ENCODE peak calls at places on chromosomes 5 and 9, in seven cellular contexts. N is neuronal stem cell, V is mesendoderm, A is IMR-90, J is H1, F is H9, S is mesenchymal stem cell. X is an unnamed sample.

GRCh38 chr5:85651744-85652143 is 966.0 kb upstream of the COX7C start:
- DNase-seq in V (no peak), A (no peak), N (no peak), F (no peak), S (peak), J (no peak), X (no peak)

GRCh38 chr9:9752722-9753121 is 860.1 kb downstream of the PTPRD start:
- DNase-seq in S (no peak), V (no peak), J (no peak), F (no peak), N (no peak), A (no peak), X (no peak)

GRCh38 chr5:171449426-171449825 is 30.0 kb downstream of the FGF18 start:
- DNase-seq in A (no peak), N (no peak), F (no peak), V (no peak), S (no peak), J (no peak), X (no peak)

GRCh38 chr5:171435908-171436307 is 16.5 kb downstream of the FGF18 start:
- DNase-seq in N (no peak), J (no peak), S (no peak), F (no peak), A (no peak), V (no peak), X (no peak)

GRCh38 chr5:61299254-61299653 is 32.8 kb upstream of the ZSWIM6 start:
- DNase-seq in A (no peak), F (no peak), V (no peak), J (no peak), S (no peak), N (no peak), X (no peak)

GRCh38 chr9:69168709-69169217 is 5.3 kb upstream of the TJP2 start:
- DNase-seq in A (peak), J (no peak), F (peak), N (no peak), S (peak), V (peak), X (peak)

GRCh38 chr9:136136526-136136925 is 17.9 kb upstream of the TMEM250 start:
- DNase-seq in N (no peak), J (no peak), S (no peak), A (no peak), F (no peak), V (no peak), X (no peak)

GRCh38 chr9:134058716-134059115 is 9.1 kb downstream of the BRD3 start:
- DNase-seq in V (no peak), S (no peak), N (no peak), J (no peak), F (peak), A (peak), X (no peak)

GRCh38 chr5:177539411-177539810 is 15.0 kb downstream of the FAM193B start:
- DNase-seq in S (peak), J (no peak), N (no peak), F (no peak), A (peak), V (no peak), X (no peak)

GRCh38 chr5:6674421-6674820 is 38.8 kb upstream of the TENT4A start:
- DNase-seq in S (no peak), J (no peak), V (no peak), F (no peak), N (no peak), A (no peak), X (no peak)

GRCh38 chr5:96729156-96729555 is 67.0 kb downstream of the CAST start:
- DNase-seq in N (no peak), F (no peak), V (no peak), S (no peak), A (no peak), J (no peak), X (no peak)

GRCh38 chr9:76658510-76659231 is 105.6 kb upstream of the PCA3 start:
- DNase-seq in F (no peak), V (peak), A (peak), S (peak), N (no peak), J (no peak), X (no peak)

GRCh38 chr9:18675973-18676372 is 202.0 kb downstream of the ADAMTSL1 start:
- DNase-seq in V (no peak), N (no peak), A (no peak), S (no peak), F (no peak), J (no peak), X (no peak)

GRCh38 chr9:18668944-18669343 is 195.0 kb downstream of the ADAMTSL1 start:
- DNase-seq in N (no peak), S (peak), J (peak), A (no peak), V (peak), F (peak), X (no peak)

GRCh38 chr9:18675345-18675744 is 201.4 kb downstream of the ADAMTSL1 start:
- DNase-seq in S (no peak), J (no peak), V (no peak), N (no peak), A (peak), F (no peak), X (no peak)

GRCh38 chr9:18673179-18673578 is 199.2 kb downstream of the ADAMTSL1 start:
- DNase-seq in F (no peak), V (no peak), S (no peak), A (no peak), N (no peak), J (no peak), X (no peak)

GRCh38 chr9:18672706-18673105 is 198.8 kb downstream of the ADAMTSL1 start:
- DNase-seq in F (no peak), V (no peak), N (no peak), S (no peak), A (peak), J (no peak), X (no peak)
- H4K8ac ChIP-seq in F (no peak), V (no peak), N (no peak), S (no peak), A (no peak), J (no peak), X (no peak)

GRCh38 chr5:124114911-124115310 is 602.9 kb downstream of the CSNK1G3 start:
- DNase-seq in F (no peak), N (no peak), A (no peak), J (no peak), S (no peak), V (no peak), X (no peak)
- H4K8ac ChIP-seq in F (no peak), N (no peak), A (no peak), J (no peak), S (no peak), V (no peak), X (no peak)

DNA sequence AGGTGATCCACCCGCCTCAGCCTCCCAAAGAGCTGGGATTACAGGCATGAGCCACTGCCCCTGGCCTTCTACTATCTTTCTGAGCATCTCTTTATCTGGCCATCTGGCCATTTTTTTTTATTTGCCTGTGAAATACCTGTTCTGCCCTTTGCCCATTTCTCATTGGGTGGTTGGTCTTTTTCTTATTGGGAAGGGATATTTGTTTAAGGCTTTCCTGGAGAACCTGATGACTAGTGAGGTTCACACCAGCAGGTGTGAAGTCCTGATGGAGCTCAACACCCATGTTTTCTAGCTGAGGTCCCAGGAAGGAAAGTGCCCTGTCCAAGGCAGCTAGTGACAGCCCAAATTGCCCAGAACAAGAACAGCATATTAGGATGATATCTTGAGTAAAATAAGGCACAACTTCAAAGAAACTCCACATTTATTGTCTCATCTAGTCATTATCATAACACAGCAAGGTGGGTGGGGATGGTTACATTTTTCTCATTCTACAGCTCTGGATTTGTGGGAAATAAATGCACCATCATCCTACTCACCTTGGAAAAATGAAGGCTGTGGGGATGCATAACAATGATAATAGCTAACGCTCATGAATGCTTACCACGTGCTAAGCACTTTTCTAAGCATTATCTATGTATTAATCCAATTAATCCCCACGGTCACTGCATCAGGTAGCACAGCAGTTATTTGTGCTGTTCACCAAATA is 20.3 kb downstream of the SLC36A3 start:
- DNase-seq in V (no peak), S (no peak), F (no peak), A (no peak), J (no peak), N (no peak), X (peak)
- H4K8ac ChIP-seq in V (no peak), S (no peak), F (no peak), A (no peak), J (no peak), N (no peak), X (no peak)

DNA sequence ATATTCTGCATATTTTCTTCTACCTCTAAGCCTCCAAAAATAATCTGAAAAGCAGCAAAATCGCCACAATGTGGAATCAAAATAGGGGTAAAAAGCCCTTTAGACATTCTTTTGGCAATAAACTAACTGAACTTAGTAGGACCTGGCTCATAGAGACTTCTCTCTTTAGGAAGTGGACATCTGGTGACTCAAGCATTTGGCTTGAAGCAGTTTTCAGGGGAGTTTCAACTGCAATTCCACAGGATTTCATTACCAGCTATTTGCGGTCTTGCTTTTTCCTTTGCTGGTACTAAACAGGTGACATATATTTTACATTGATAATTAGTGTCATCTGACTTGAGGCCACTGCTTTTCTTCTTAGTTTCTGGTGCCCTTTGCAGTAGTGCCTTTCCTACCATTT is 173.2 kb upstream of the FBN2 start:
- DNase-seq in S (no peak), N (no peak), V (no peak), J (no peak), A (no peak), F (no peak), X (peak)
- H4K8ac ChIP-seq in S (no peak), N (no peak), V (no peak), J (no peak), A (no peak), F (no peak), X (no peak)

GRCh38 chr9:117074337-117074662 is 340.6 kb downstream of the ASTN2 start:
- DNase-seq in N (no peak), J (no peak), F (no peak), V (no peak), S (no peak), A (no peak), X (no peak)
- H4K8ac ChIP-seq in N (no peak), J (no peak), F (no peak), V (no peak), S (no peak), A (no peak), X (no peak)

DNA sequence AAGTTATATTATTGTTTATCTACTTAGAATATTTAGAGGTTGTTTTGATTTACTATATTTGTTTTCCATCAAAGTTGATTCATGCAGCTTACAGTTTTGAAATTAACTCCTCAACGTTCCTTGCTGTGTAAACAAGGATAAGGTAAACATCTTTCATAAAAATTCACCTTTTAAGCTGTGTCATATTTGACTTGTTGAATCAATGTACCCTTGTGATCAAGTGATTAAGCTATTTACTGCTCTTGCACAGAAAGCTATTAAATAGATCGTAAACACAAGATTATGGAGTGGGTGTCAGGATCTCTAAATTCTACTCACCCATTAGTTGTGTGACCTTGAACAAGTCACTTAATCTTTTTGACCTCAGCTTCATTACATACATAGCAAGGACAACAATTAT is 2054.0 kb upstream of the NUDT12 start:
- DNase-seq in V (no peak), N (no peak), J (no peak), S (no peak), A (no peak), F (no peak), X (no peak)
- H4K8ac ChIP-seq in V (no peak), N (no peak), J (no peak), S (no peak), A (no peak), F (no peak), X (no peak)

X was measured in trophoblast cell.